ENCODE peak calls at places on chromosomes 2 and 18, in eight cellular contexts. One of them, this sample, is unnamed.
A peak's percentile ranks its signal among the peaks of the same experiment; 100 is the strongest.

GRCh38 chr2:69469375-69469774 is 32.1 kb upstream of the NFU1 start:
- DNase-seq in PC-9: no peak
- DNase-seq in RWPE1: no peak
- DNase-seq in transverse colon: no peak
- DNase-seq in neural progenitor cell: no peak
- DNase-seq in H9: no peak
- DNase-seq in upper lobe of right lung: no peak
- DNase-seq in lung: no peak
- DNase-seq in this sample: no peak

GRCh38 chr2:20592106-20593071 is 58.5 kb downstream of the HS1BP3 start:
- DNase-seq in lung: no peak
- DNase-seq in transverse colon: peak; percentile 5
- DNase-seq in H9: peak; percentile 67
- DNase-seq in neural progenitor cell: no peak
- DNase-seq in PC-9: no peak
- DNase-seq in RWPE1: no peak
- DNase-seq in upper lobe of right lung: peak; percentile 71
- DNase-seq in this sample: no peak

GRCh38 chr2:106095478-106096392 is 98.4 kb downstream of the UXS1 start:
- DNase-seq in H9: no peak
- DNase-seq in upper lobe of right lung: no peak
- DNase-seq in lung: peak; percentile 28
- DNase-seq in neural progenitor cell: no peak
- DNase-seq in RWPE1: no peak
- DNase-seq in PC-9: no peak
- DNase-seq in transverse colon: peak; percentile 54
- DNase-seq in this sample: no peak

GRCh38 chr2:157056200-157056676 is 201.3 kb upstream of the GALNT5 start:
- DNase-seq in lung: no peak
- DNase-seq in RWPE1: peak; percentile 8
- DNase-seq in neural progenitor cell: no peak
- DNase-seq in H9: no peak
- DNase-seq in upper lobe of right lung: no peak
- DNase-seq in PC-9: no peak
- DNase-seq in transverse colon: no peak
- DNase-seq in this sample: no peak

GRCh38 chr2:168915433-168916328 is 14.6 kb downstream of the G6PC2 start:
- DNase-seq in neural progenitor cell: no peak
- DNase-seq in transverse colon: no peak
- DNase-seq in upper lobe of right lung: no peak
- DNase-seq in lung: no peak
- DNase-seq in RWPE1: no peak
- DNase-seq in PC-9: no peak
- DNase-seq in H9: no peak
- DNase-seq in this sample: no peak

GRCh38 chr2:29202819-29203495 is 87.7 kb downstream of the CLIP4 start:
- DNase-seq in H9: peak; percentile 17
- DNase-seq in RWPE1: no peak
- DNase-seq in transverse colon: no peak
- DNase-seq in lung: no peak
- DNase-seq in neural progenitor cell: no peak
- DNase-seq in upper lobe of right lung: no peak
- DNase-seq in PC-9: no peak
- DNase-seq in this sample: no peak

GRCh38 chr2:232377841-232378734 is 463 bp upstream of the ALPP start:
- DNase-seq in lung: no peak
- DNase-seq in upper lobe of right lung: peak; percentile 65
- DNase-seq in PC-9: peak; percentile 94
- DNase-seq in neural progenitor cell: no peak
- DNase-seq in RWPE1: peak; percentile 27
- DNase-seq in transverse colon: no peak
- DNase-seq in H9: no peak
- DNase-seq in this sample: no peak

GRCh38 chr2:227423633-227424499 is 36.1 kb upstream of the SCYGR1 start:
- DNase-seq in PC-9: no peak
- DNase-seq in neural progenitor cell: no peak
- DNase-seq in H9: no peak
- DNase-seq in upper lobe of right lung: no peak
- DNase-seq in lung: no peak
- DNase-seq in RWPE1: no peak
- DNase-seq in transverse colon: no peak
- DNase-seq in this sample: no peak

GRCh38 chr2:149087751-149088150 is 49.3 kb downstream of the LYPD6B start:
- DNase-seq in PC-9: no peak
- DNase-seq in RWPE1: peak; percentile 15
- DNase-seq in upper lobe of right lung: no peak
- DNase-seq in neural progenitor cell: no peak
- DNase-seq in H9: no peak
- DNase-seq in transverse colon: no peak
- DNase-seq in lung: no peak
- DNase-seq in this sample: no peak

GRCh38 chr2:209773377-209773776 is 1.7 kb downstream of the UNC80 start:
- DNase-seq in upper lobe of right lung: no peak
- DNase-seq in H9: no peak
- DNase-seq in RWPE1: no peak
- DNase-seq in neural progenitor cell: no peak
- DNase-seq in PC-9: no peak
- DNase-seq in transverse colon: no peak
- DNase-seq in lung: no peak
- DNase-seq in this sample: no peak

GRCh38 chr2:101883860-101884259 is 107.9 kb upstream of the IL1R2 start:
- DNase-seq in upper lobe of right lung: no peak
- DNase-seq in neural progenitor cell: peak; percentile 54
- DNase-seq in H9: no peak
- DNase-seq in PC-9: peak; percentile 7
- DNase-seq in RWPE1: peak; percentile 48
- DNase-seq in lung: no peak
- DNase-seq in transverse colon: peak; percentile 31
- DNase-seq in this sample: no peak

GRCh38 chr2:1707771-1708351 is 36.5 kb downstream of the PXDN start:
- DNase-seq in lung: peak; percentile 60
- DNase-seq in RWPE1: peak; percentile 68
- DNase-seq in H9: peak; percentile 82
- DNase-seq in neural progenitor cell: peak; percentile 92
- DNase-seq in upper lobe of right lung: peak; percentile 71
- DNase-seq in PC-9: peak; percentile 44
- DNase-seq in transverse colon: peak; percentile 55
- DNase-seq in this sample: no peak

GRCh38 chr2:63553049-63553448 is 35.2 kb downstream of the WDPCP start:
- DNase-seq in RWPE1: peak; percentile 5
- DNase-seq in transverse colon: no peak
- DNase-seq in H9: no peak
- DNase-seq in PC-9: no peak
- DNase-seq in neural progenitor cell: no peak
- DNase-seq in lung: no peak
- DNase-seq in upper lobe of right lung: no peak
- DNase-seq in this sample: no peak

GRCh38 chr2:45191972-45192371 is 182.7 kb upstream of the SIX2 start:
- DNase-seq in H9: no peak
- DNase-seq in neural progenitor cell: no peak
- DNase-seq in lung: no peak
- DNase-seq in RWPE1: no peak
- DNase-seq in PC-9: no peak
- DNase-seq in upper lobe of right lung: no peak
- DNase-seq in transverse colon: no peak
- DNase-seq in this sample: no peak

GRCh38 chr2:213455316-213456008 is 171.2 kb downstream of the SPAG16 start:
- DNase-seq in neural progenitor cell: no peak
- DNase-seq in RWPE1: no peak
- DNase-seq in H9: no peak
- DNase-seq in upper lobe of right lung: no peak
- DNase-seq in lung: no peak
- DNase-seq in transverse colon: no peak
- DNase-seq in PC-9: no peak
- DNase-seq in this sample: no peak

GRCh38 chr2:176164184-176164802 is 7.2 kb downstream of the HOXD3 start:
- DNase-seq in lung: no peak
- DNase-seq in H9: no peak
- DNase-seq in PC-9: no peak
- DNase-seq in neural progenitor cell: no peak
- DNase-seq in transverse colon: no peak
- DNase-seq in upper lobe of right lung: no peak
- DNase-seq in RWPE1: no peak
- DNase-seq in this sample: no peak

GRCh38 chr2:209456489-209456888 is 32.6 kb downstream of the MAP2 start:
- DNase-seq in PC-9: no peak
- DNase-seq in H9: no peak
- DNase-seq in upper lobe of right lung: no peak
- DNase-seq in transverse colon: no peak
- DNase-seq in RWPE1: no peak
- DNase-seq in neural progenitor cell: no peak
- DNase-seq in lung: no peak
- DNase-seq in this sample: no peak

GRCh38 chr2:65420712-65421431 is 11.5 kb downstream of the SPRED2 start:
- DNase-seq in neural progenitor cell: no peak
- DNase-seq in RWPE1: peak; percentile 26
- DNase-seq in upper lobe of right lung: no peak
- DNase-seq in transverse colon: peak; percentile 31
- DNase-seq in H9: no peak
- DNase-seq in lung: no peak
- DNase-seq in PC-9: no peak
- DNase-seq in this sample: peak; percentile 62

GRCh38 chr18:67421666-67422065 is 94.9 kb downstream of the DSEL start:
- DNase-seq in neural progenitor cell: no peak
- DNase-seq in RWPE1: no peak
- DNase-seq in H9: no peak
- DNase-seq in PC-9: no peak
- DNase-seq in transverse colon: no peak
- DNase-seq in upper lobe of right lung: no peak
- DNase-seq in lung: no peak
- DNase-seq in this sample: no peak

GRCh38 chr2:30298302-30298701 is 67.0 kb downstream of the LBH start:
- DNase-seq in neural progenitor cell: no peak
- DNase-seq in RWPE1: no peak
- DNase-seq in lung: no peak
- DNase-seq in H9: no peak
- DNase-seq in upper lobe of right lung: no peak
- DNase-seq in PC-9: no peak
- DNase-seq in transverse colon: no peak
- DNase-seq in this sample: no peak

GRCh38 chr2:152399003-152399402 is 64.0 kb downstream of the FMNL2 start:
- DNase-seq in lung: no peak
- DNase-seq in H9: no peak
- DNase-seq in transverse colon: no peak
- DNase-seq in PC-9: no peak
- DNase-seq in neural progenitor cell: no peak
- DNase-seq in upper lobe of right lung: no peak
- DNase-seq in RWPE1: no peak
- DNase-seq in this sample: no peak

GRCh38 chr18:6570581-6571238 is 156.0 kb upstream of the L3MBTL4 start:
- DNase-seq in RWPE1: no peak
- DNase-seq in transverse colon: no peak
- DNase-seq in H9: no peak
- DNase-seq in upper lobe of right lung: no peak
- DNase-seq in lung: no peak
- DNase-seq in neural progenitor cell: no peak
- DNase-seq in PC-9: no peak
- DNase-seq in this sample: no peak
- H3K27ac ChIP-seq in RWPE1: no peak overlapping the region
- H3K27ac ChIP-seq in transverse colon: no peak overlapping the region
- H3K27ac ChIP-seq in H9: no peak overlapping the region
- H3K27ac ChIP-seq in upper lobe of right lung: no peak overlapping the region
- H3K27ac ChIP-seq in lung: no peak overlapping the region
- H3K27ac ChIP-seq in neural progenitor cell: no peak overlapping the region
- H3K27ac ChIP-seq in PC-9: no peak overlapping the region
- H3K27ac ChIP-seq in this sample: no peak overlapping the region

DNA sequence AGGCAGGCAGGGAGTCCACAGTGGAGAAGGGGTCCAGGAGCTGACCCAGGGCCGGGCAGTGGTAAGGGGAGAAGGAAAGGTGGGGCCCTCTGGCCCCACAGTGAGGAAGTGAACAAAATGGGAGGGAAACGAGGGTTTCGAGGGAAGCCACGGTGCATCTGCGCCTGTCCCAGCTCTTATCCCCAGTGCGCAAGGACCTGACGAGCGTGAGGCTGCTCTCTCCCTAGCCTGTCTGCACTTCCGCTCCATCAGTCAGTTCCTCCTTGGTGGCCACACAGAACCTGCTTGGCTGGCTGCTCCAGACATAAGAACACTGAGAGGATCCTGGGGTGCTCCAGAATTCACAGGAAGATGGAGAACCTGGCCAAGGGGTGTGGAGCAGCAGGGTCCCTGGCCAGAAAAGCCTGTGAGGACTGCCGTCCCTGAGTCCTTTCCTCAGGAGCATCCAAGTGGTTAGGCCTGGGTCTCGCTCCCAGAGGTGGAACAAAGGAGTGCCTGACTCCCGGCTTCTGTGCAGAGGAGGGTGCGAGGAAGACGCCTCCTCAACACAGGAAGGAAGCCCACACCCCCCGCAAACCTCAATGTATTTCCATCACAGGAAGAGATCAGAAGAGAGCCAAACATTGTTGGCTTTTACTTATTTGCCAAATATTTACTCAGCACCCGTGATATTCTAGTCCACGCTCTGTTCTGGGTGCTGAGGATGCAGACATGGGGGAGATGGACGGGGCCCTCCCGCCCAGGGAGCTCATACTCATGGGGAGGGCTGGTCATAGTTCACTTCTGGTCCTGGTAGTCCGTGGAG is 43.7 kb upstream of the SEMA4C start:
- DNase-seq in upper lobe of right lung: no peak
- DNase-seq in PC-9: no peak
- DNase-seq in H9: no peak
- DNase-seq in neural progenitor cell: no peak
- DNase-seq in RWPE1: no peak
- DNase-seq in transverse colon: peak; percentile 41
- DNase-seq in lung: no peak
- DNase-seq in this sample: no peak
- TF ChIP-seq CTCF in upper lobe of right lung: no peak
- TF ChIP-seq CTCF in PC-9: no peak
- TF ChIP-seq CTCF in H9: no peak
- TF ChIP-seq CTCF in neural progenitor cell: no peak
- TF ChIP-seq CTCF in RWPE1: no peak
- TF ChIP-seq CTCF in transverse colon: no peak
- TF ChIP-seq CTCF in lung: no peak
- TF ChIP-seq CTCF in this sample: no peak

DNA sequence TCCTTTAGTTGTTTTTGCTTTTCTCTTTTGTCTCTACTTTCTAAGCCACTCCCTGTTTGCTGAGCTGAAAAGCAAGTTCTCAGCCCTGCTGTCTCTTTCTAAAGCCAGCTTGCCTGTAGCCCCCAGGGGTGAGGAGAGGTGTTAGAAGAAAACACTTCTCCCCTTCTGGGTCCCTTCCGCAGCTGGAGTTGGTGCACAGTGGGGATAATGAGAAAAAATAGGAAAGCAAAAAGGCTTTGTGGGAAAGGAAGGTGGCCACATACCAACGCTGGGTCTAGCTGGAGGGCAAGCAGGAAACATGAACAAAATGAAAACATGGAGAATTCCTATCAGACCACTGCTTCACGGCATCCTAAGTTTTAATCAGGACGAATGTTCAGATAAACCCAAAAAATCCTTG is 15.5 kb upstream of the SLC20A1 start:
- DNase-seq in RWPE1: no peak
- DNase-seq in transverse colon: no peak
- DNase-seq in PC-9: no peak
- DNase-seq in neural progenitor cell: peak; percentile 34
- DNase-seq in lung: no peak
- DNase-seq in H9: no peak
- DNase-seq in upper lobe of right lung: peak; percentile 8
- DNase-seq in this sample: no peak
- H3K27ac ChIP-seq in RWPE1: no peak overlapping the region
- H3K27ac ChIP-seq in transverse colon: no peak overlapping the region
- H3K27ac ChIP-seq in PC-9: no peak overlapping the region
- H3K27ac ChIP-seq in neural progenitor cell: no peak overlapping the region
- H3K27ac ChIP-seq in lung: no peak overlapping the region
- H3K27ac ChIP-seq in H9: no peak overlapping the region
- H3K27ac ChIP-seq in upper lobe of right lung: no peak overlapping the region
- H3K27ac ChIP-seq in this sample: peak overlapping the region; percentile 61

GRCh38 chr18:50218432-50219197 is 23.7 kb upstream of the MYO5B start:
- DNase-seq in lung: no peak
- DNase-seq in RWPE1: no peak
- DNase-seq in upper lobe of right lung: no peak
- DNase-seq in H9: peak; percentile 45
- DNase-seq in neural progenitor cell: peak; percentile 53
- DNase-seq in transverse colon: peak; percentile 56
- DNase-seq in PC-9: no peak
- DNase-seq in this sample: peak; percentile 82
- TF ChIP-seq CTCF in lung: no peak
- TF ChIP-seq CTCF in RWPE1: peak; percentile 42
- TF ChIP-seq CTCF in upper lobe of right lung: peak; percentile 44
- TF ChIP-seq CTCF in H9: peak; percentile 70
- TF ChIP-seq CTCF in neural progenitor cell: peak; percentile 61
- TF ChIP-seq CTCF in transverse colon: peak; percentile 29
- TF ChIP-seq CTCF in PC-9: peak; percentile 63
- TF ChIP-seq CTCF in this sample: no peak